ENCODE peak calls at places on chromosomes 2 and 18, in eight cellular contexts. J, Y, N, V, E, Z, H and I are unnamed samples.

GRCh38 chr2:201465524-201465971 is 14.0 kb downstream of the STRADB start:
- DNase-seq in J (no peak), Y (no peak), N (no peak), V (peak; percentile 20), E (no peak), Z (no peak), H (no peak), I (no peak)

GRCh38 chr2:108396845-108397244 is 19.1 kb downstream of the SULT1C4 start:
- DNase-seq in J (no peak), Y (no peak), N (no peak), V (peak; percentile 47), E (no peak), Z (peak; percentile 8), H (no peak), I (peak; percentile 39)

GRCh38 chr2:190910341-190911136 is 29.9 kb downstream of the GLS start:
- DNase-seq in J (no peak), Y (no peak), N (no peak), V (peak; percentile 53), E (no peak), Z (no peak), H (no peak), I (no peak)

GRCh38 chr2:100733344-100734187 is 86.4 kb upstream of the NPAS2 start:
- DNase-seq in J (peak; percentile 33), Y (no peak), N (no peak), V (peak; percentile 75), E (no peak), Z (peak; percentile 24), H (no peak), I (no peak)

GRCh38 chr18:45619826-45620201 is 4.5 kb downstream of the SLC14A2 start:
- DNase-seq in J (no peak), Y (no peak), N (no peak), V (no peak), E (no peak), Z (no peak), H (no peak), I (no peak)

GRCh38 chr18:36389027-36389426 is 91.5 kb downstream of the FHOD3 start:
- DNase-seq in J (no peak), Y (no peak), N (no peak), V (no peak), E (no peak), Z (no peak), H (no peak), I (no peak)

GRCh38 chr18:10558243-10558966 is 32.6 kb downstream of the NAPG start:
- DNase-seq in J (no peak), Y (peak; percentile 63), N (no peak), V (no peak), E (no peak), Z (no peak), H (no peak), I (no peak)

GRCh38 chr2:69754633-69755032 is 12.7 kb downstream of the ANXA4 start:
- DNase-seq in J (no peak), Y (no peak), N (no peak), V (no peak), E (no peak), Z (no peak), H (no peak), I (no peak)

GRCh38 chr2:202061695-202062094 is 11.4 kb upstream of the KIAA2012 start:
- DNase-seq in J (no peak), Y (no peak), N (no peak), V (no peak), E (no peak), Z (no peak), H (no peak), I (no peak)

GRCh38 chr2:233822101-233822771 is 32.1 kb downstream of the HJURP start:
- DNase-seq in J (no peak), Y (peak; percentile 69), N (peak; percentile 23), V (no peak), E (no peak), Z (no peak), H (no peak), I (no peak)

GRCh38 chr2:157769866-157770265 is 106.3 kb downstream of the ACVR1 start:
- DNase-seq in J (no peak), Y (no peak), N (no peak), V (no peak), E (no peak), Z (no peak), H (no peak), I (no peak)

GRCh38 chr18:28189400-28190239 is 12.7 kb upstream of the CDH2 start:
- DNase-seq in J (peak; percentile 48), Y (no peak), N (peak; percentile 58), V (peak; percentile 87), E (peak; percentile 5), Z (peak; percentile 17), H (no peak), I (peak; percentile 65)

GRCh38 chr2:172672999-172673726 is 62.5 kb upstream of the RAPGEF4 start:
- DNase-seq in J (no peak), Y (no peak), N (peak; percentile 29), V (no peak), E (no peak), Z (no peak), H (no peak), I (no peak)

GRCh38 chr2:137857871-137858270 is 106.4 kb upstream of the HNMT start:
- DNase-seq in J (no peak), Y (no peak), N (no peak), V (no peak), E (no peak), Z (no peak), H (no peak), I (no peak)

GRCh38 chr2:9099341-9099751 is 95.9 kb upstream of the MBOAT2 start:
- DNase-seq in J (no peak), Y (no peak), N (no peak), V (peak; percentile 80), E (peak; percentile 76), Z (no peak), H (no peak), I (no peak)

GRCh38 chr2:234331566-234331965 is 165.3 kb downstream of the ARL4C start:
- DNase-seq in J (no peak), Y (no peak), N (no peak), V (no peak), E (no peak), Z (no peak), H (no peak), I (no peak)

GRCh38 chr2:6353669-6354068 is 512.0 kb downstream of the CMPK2 start:
- DNase-seq in J (no peak), Y (no peak), N (no peak), V (no peak), E (peak; percentile 79), Z (no peak), H (no peak), I (no peak)

GRCh38 chr2:230400041-230400440 is 16.0 kb upstream of the SP100 start:
- DNase-seq in J (no peak), Y (no peak), N (no peak), V (no peak), E (no peak), Z (no peak), H (no peak), I (no peak)
- TF ChIP-seq POLR2A in J (no peak), Y (no peak), N (no peak), V (no peak), E (no peak), Z (no peak), H (no peak), I (no peak)

GRCh38 chr2:218659988-218660358 is 490 bp downstream of the BCS1L start:
- DNase-seq in J (no peak), Y (no peak), N (no peak), V (no peak), E (no peak), Z (no peak), H (no peak), I (no peak)
- TF ChIP-seq POLR2A in J (no peak), Y (no peak), N (no peak), V (no peak), E (no peak), Z (no peak), H (no peak), I (no peak)

DNA sequence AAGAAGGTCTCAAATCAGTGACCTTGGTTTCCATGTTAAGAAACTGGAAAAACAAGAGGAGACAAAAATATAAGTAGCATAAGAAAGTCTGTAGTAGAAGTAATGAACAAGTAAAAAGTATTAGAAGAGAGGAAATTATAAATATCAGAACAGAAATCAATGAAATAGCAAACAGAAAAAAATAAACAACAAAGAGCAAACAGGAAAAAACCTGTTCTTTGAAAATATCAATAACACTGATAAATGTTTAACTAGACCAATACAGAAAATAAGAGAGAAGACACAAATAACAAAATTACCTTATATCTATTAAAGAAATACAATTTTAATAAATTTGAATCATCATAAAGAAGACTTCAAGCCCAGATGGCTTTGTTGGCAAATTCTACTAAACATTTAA is 113.3 kb downstream of the MAIP1 start:
- DNase-seq in J (no peak), Y (no peak), N (no peak), V (no peak), E (no peak), Z (no peak), H (no peak), I (no peak)
- TF ChIP-seq POLR2A in J (no peak), Y (no peak), N (no peak), V (no peak), E (no peak), Z (no peak), H (no peak), I (no peak)

GRCh38 chr2:121532894-121533293 is 2.2 kb downstream of the RNU4ATAC start:
- DNase-seq in J (no peak), Y (no peak), N (no peak), V (peak; percentile 10), E (no peak), Z (no peak), H (no peak), I (no peak)

GRCh38 chr2:121530210-121530562 is 494 bp upstream of the RNU4ATAC start:
- DNase-seq in J (peak; percentile 66), Y (peak; percentile 94), N (peak; percentile 66), V (peak; percentile 70), E (peak; percentile 52), Z (no peak), H (no peak), I (no peak)

GRCh38 chr2:121529439-121530209 is 1.1 kb upstream of the RNU4ATAC start:
- DNase-seq in J (peak; percentile 63), Y (no peak), N (peak; percentile 44), V (peak; percentile 40), E (no peak), Z (no peak), H (peak; percentile 49), I (peak; percentile 71)

GRCh38 chr2:121532347-121532766 is 1.7 kb downstream of the RNU4ATAC start:
- DNase-seq in J (no peak), Y (no peak), N (no peak), V (peak; percentile 89), E (no peak), Z (no peak), H (no peak), I (peak; percentile 9)

DNA sequence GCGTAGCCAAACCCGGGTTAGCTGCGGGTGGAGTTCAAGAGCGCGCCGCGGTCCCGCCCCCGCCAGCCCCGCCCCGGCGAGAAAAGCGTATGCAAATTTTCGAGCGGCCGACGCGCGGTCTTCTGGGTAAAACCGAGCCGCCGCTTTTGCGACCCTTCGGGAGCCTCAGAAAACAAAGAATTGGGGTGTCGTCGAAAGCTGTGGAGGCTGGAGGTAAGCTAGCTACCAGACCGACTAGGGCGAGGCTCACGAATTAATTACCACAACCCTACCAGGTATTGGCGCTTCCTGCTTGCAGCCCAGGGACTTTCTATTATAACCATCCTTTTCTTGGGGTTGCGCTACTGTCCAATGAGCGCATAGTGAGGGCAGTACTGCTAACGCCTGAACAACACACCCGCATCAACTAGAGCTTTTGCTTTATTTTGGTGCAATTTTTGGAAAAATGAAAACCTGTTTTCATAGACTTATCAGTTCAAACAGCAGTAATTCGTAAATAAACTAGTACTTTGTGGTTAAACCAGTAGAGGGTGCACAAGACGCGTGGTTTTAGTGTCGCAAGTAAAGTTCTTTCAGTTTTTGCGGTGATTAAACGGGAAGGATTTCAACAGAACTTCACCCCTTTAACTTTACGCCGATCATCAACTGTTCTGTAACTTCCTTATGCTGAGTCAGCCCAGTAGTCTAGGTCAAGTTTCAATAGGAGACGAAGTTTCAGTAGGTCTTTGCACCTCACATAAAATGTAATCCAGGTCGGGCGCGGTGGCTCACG is at the start of gene RNU4ATAC:
- DNase-seq in J (peak; percentile 81), Y (peak; percentile 96), N (peak; percentile 86), V (peak; percentile 99), E (peak; percentile 99), Z (peak; percentile 86), H (peak; percentile 83), I (peak; percentile 95)
- TF ChIP-seq POLR2A in J (peak; percentile 100), Y (peak; percentile 99), N (peak; percentile 96), V (peak; percentile 99), E (peak; percentile 87), Z (peak; percentile 100), H (peak; percentile 100), I (peak; percentile 100)